ENCODE peak calls at places on chromosome 15, in five cellular contexts. Q is AG04449, L is heart left ventricle, W is fibroblast of pulmonary artery, J is GM23338. Z is an unnamed sample.

GRCh38 chr15:56794150-56794922 is 61.0 kb upstream of the ZNF280D start:
- DNase-seq in Q (no peak), L (no peak), W (peak), J (no peak), Z (peak)

GRCh38 chr15:70507772-70508351 is 255.5 kb downstream of the UACA start:
- DNase-seq in Q (no peak), L (no peak), W (peak), J (no peak), Z (peak)

GRCh38 chr15:86193716-86194408 is 114.2 kb downstream of the AGBL1 start:
- DNase-seq in Q (no peak), L (no peak), W (no peak), J (no peak), Z (no peak)

GRCh38 chr15:85974348-85974705 is 105.3 kb upstream of the AGBL1 start:
- DNase-seq in Q (no peak), L (no peak), W (no peak), J (no peak), Z (no peak)

GRCh38 chr15:27220199-27220598 is 249.2 kb downstream of the GABRG3 start:
- DNase-seq in Q (no peak), L (no peak), W (no peak), J (no peak), Z (no peak)

GRCh38 chr15:94079459-94079858 is 151.9 kb upstream of the MCTP2 start:
- DNase-seq in Q (no peak), L (no peak), W (no peak), J (no peak), Z (no peak)

GRCh38 chr15:95202569-95203349 is 971.4 kb downstream of the MCTP2 start:
- DNase-seq in Q (no peak), L (no peak), W (peak), J (no peak), Z (peak)

GRCh38 chr15:64883997-64884511 is 27.6 kb upstream of the ANKDD1A start:
- DNase-seq in Q (peak), L (peak), W (peak), J (no peak), Z (peak)

GRCh38 chr15:38531509-38531908 is 33.1 kb downstream of the RASGRP1 start:
- DNase-seq in Q (no peak), L (no peak), W (peak), J (no peak), Z (peak)

GRCh38 chr15:67472957-67473356 is 48.0 kb upstream of the C15orf61 start:
- DNase-seq in Q (no peak), L (no peak), W (no peak), J (no peak), Z (no peak)

GRCh38 chr15:35431281-35431680 is 114.7 kb downstream of the DPH6 start:
- DNase-seq in Q (no peak), L (no peak), W (no peak), J (no peak), Z (no peak)

GRCh38 chr15:41572866-41573265 is 13.9 kb downstream of the TYRO3 start:
- DNase-seq in Q (no peak), L (no peak), W (no peak), J (no peak), Z (no peak)

GRCh38 chr15:100131321-100132224 is 210.2 kb downstream of the ADAMTS17 start:
- DNase-seq in Q (no peak), L (peak), W (peak), J (peak), Z (peak)

DNA sequence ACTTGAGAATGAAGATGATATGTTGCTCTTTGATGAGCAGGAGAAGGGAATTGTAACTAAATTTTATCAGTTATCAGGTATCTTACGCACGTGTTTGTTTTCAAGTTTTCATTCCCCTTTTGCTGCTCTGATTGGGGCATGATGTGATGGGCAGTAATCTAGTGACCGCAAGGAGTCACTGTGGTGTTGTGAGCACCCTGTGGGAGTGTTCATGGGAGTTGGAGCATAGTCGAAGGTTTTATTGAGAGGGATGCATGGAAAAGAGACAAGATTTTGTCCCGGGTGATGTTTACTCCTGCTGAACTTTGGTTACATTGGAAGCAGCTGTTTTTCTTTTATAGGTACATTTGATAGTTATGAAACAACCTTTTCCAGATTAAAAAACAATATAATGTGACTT is 2.1 kb downstream of the FAN1 start:
- DNase-seq in Q (no peak), L (no peak), W (no peak), J (peak), Z (no peak)
- TF ChIP-seq CTCF in Q (no peak), L (no peak), W (peak), J (peak), Z (peak)

GRCh38 chr15:79195239-79195638 is 87.3 kb upstream of the ANKRD34C start:
- DNase-seq in Q (no peak), L (no peak), W (no peak), J (no peak), Z (no peak)

GRCh38 chr15:79192462-79193036 is 90.0 kb upstream of the ANKRD34C start:
- DNase-seq in Q (no peak), L (no peak), W (no peak), J (no peak), Z (peak)

GRCh38 chr15:79193157-79193948 is 89.2 kb upstream of the ANKRD34C start:
- DNase-seq in Q (no peak), L (no peak), W (no peak), J (no peak), Z (no peak)

GRCh38 chr15:79195802-79196201 is 86.7 kb upstream of the ANKRD34C start:
- DNase-seq in Q (no peak), L (no peak), W (no peak), J (peak), Z (no peak)

GRCh38 chr15:79194386-79194785 is 88.1 kb upstream of the ANKRD34C start:
- DNase-seq in Q (no peak), L (no peak), W (no peak), J (no peak), Z (no peak)
- TF ChIP-seq CTCF in Q (no peak), L (no peak), W (no peak), J (no peak), Z (no peak)

GRCh38 chr15:74843445-74843828 is 481 bp upstream of the ULK3 start:
- DNase-seq in Q (no peak), L (no peak), W (no peak), J (no peak), Z (no peak)
- TF ChIP-seq CTCF in Q (no peak), L (peak), W (no peak), J (no peak), Z (no peak)

GRCh38 chr15:90870354-90871096 is 2.1 kb downstream of the FURIN start:
- DNase-seq in Q (no peak), L (no peak), W (peak), J (peak), Z (peak)
- TF ChIP-seq CTCF in Q (no peak), L (no peak), W (no peak), J (no peak), Z (no peak)

GRCh38 chr15:96792216-96792615 is 461.7 kb downstream of the NR2F2 start:
- DNase-seq in Q (no peak), L (no peak), W (no peak), J (no peak), Z (no peak)

GRCh38 chr15:96796841-96797240 is 466.3 kb downstream of the NR2F2 start:
- DNase-seq in Q (no peak), L (no peak), W (no peak), J (no peak), Z (no peak)
- TF ChIP-seq CTCF in Q (no peak), L (no peak), W (no peak), J (no peak), Z (no peak)

GRCh38 chr15:88814393-88814792 is 11.2 kb downstream of the ACAN start:
- DNase-seq in Q (no peak), L (no peak), W (no peak), J (no peak), Z (no peak)
- TF ChIP-seq CTCF in Q (no peak), L (no peak), W (no peak), J (peak), Z (no peak)

DNA sequence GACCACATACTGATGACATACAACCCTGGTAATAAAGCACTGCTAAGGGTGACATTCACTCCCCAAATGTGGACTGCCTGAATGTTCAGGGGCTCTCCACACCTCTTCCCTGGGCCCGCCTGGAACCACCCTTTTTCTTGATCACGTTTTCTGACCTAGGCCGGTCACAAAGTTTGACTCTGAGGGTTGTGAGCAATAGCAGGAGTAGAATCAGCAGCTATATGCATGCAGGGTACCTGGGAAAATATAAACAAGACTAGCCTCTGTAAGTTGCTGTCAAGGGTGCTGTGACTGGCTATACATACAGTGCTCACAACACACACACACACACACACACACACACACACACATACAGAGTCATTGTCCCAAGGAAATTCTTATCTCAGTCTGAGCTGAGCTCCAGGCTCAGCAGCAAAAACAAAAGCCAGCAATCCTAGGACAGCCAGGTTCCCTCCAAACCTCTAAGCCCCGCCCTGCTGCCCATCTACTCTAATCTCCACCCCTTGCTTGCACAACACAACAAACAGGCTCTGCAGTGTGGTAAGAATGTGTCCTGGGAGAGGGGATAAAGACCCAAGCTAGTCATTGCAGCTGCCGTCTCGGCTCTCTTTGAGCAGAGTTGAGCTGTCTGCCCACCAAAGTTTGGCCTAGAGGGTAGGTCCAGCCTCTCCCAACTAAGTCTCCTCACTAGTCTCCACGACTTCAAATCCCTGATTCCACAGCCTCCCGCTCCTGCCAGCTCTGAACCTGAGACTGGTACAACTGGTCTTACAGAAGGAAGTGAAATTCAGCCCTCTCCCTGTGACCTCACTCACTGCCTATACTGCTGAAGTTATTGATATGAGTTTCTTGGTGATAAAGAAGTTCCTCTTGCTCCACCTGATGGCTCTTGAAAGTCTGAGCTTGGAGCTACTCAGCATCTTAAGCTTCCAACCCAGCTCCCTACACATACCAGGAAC is 2.2 kb downstream of the BMF start:
- DNase-seq in Q (no peak), L (no peak), W (peak), J (peak), Z (peak)
- TF ChIP-seq CTCF in Q (no peak), L (no peak), W (no peak), J (no peak), Z (no peak)

DNA sequence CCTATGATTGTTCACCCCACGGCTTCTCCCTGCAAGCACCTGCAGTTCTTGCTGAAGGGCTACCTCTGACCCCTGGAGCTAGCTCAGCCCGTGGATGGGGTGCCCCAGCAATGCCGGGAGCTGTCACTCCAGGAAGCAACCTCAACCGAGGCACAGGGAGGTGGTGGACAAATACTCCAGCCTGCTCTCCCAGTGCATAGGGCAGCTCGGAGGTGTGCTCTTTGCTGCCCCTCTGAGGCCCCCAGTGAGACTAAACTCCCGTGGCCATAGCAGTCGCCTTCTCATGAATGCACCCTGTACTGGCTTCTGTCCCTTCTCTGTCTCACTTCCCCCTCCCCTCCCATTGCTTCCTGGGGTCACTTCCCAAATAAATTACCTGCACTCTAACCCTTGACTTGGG is 48.5 kb downstream of the LINGO1 start:
- DNase-seq in Q (no peak), L (no peak), W (no peak), J (peak), Z (no peak)
- TF ChIP-seq CTCF in Q (peak), L (no peak), W (peak), J (peak), Z (no peak)

GRCh38 chr15:44298878-44299277 is 10.4 kb downstream of the GOLM2 start:
- DNase-seq in Q (no peak), L (no peak), W (no peak), J (peak), Z (no peak)
- TF ChIP-seq CTCF in Q (peak), L (no peak), W (peak), J (peak), Z (peak)